ENCODE peak calls at places on chromosomes 12 and 14, in ten cellular contexts. One of them, this sample, is unnamed.

GRCh38 chr14:29853272-29853671 is 74.4 kb downstream of the PRKD1 start:
- DNase-seq in MM.1S: no peak
- DNase-seq in fibroblast of lung: peak; percentile 21
- DNase-seq in PC-3: no peak
- DNase-seq in OCI-LY7: no peak
- DNase-seq in astrocyte: peak; percentile 37
- DNase-seq in A549: no peak
- DNase-seq in mammary epithelial cell: no peak
- DNase-seq in endothelial cell of umbilical vein: no peak
- DNase-seq in HCT116: no peak
- DNase-seq in this sample: no peak

GRCh38 chr14:101929946-101930345 is 34.4 kb upstream of the DYNC1H1 start:
- DNase-seq in MM.1S: no peak
- DNase-seq in fibroblast of lung: no peak
- DNase-seq in PC-3: no peak
- DNase-seq in OCI-LY7: no peak
- DNase-seq in astrocyte: no peak
- DNase-seq in A549: no peak
- DNase-seq in mammary epithelial cell: no peak
- DNase-seq in endothelial cell of umbilical vein: no peak
- DNase-seq in HCT116: no peak
- DNase-seq in this sample: no peak

GRCh38 chr14:95993768-95994592 is 45.2 kb upstream of the C14orf132 start:
- DNase-seq in MM.1S: peak; percentile 23
- DNase-seq in fibroblast of lung: peak; percentile 78
- DNase-seq in PC-3: peak; percentile 49
- DNase-seq in OCI-LY7: peak; percentile 80
- DNase-seq in astrocyte: peak; percentile 20
- DNase-seq in A549: peak; percentile 41
- DNase-seq in mammary epithelial cell: peak; percentile 11
- DNase-seq in endothelial cell of umbilical vein: peak; percentile 40
- DNase-seq in HCT116: peak; percentile 43
- DNase-seq in this sample: peak; percentile 41

GRCh38 chr12:88308825-88309224 is 166.7 kb downstream of the TMTC3 start:
- DNase-seq in MM.1S: no peak
- DNase-seq in fibroblast of lung: peak; percentile 89
- DNase-seq in PC-3: peak; percentile 84
- DNase-seq in OCI-LY7: no peak
- DNase-seq in astrocyte: peak; percentile 92
- DNase-seq in A549: no peak
- DNase-seq in mammary epithelial cell: peak; percentile 59
- DNase-seq in endothelial cell of umbilical vein: peak; percentile 65
- DNase-seq in HCT116: no peak
- DNase-seq in this sample: no peak

GRCh38 chr14:23182372-23183014 is 967 bp downstream of the SLC7A8 start:
- DNase-seq in MM.1S: peak; percentile 29
- DNase-seq in fibroblast of lung: no peak
- DNase-seq in PC-3: peak; percentile 35
- DNase-seq in OCI-LY7: peak; percentile 69
- DNase-seq in astrocyte: no peak
- DNase-seq in A549: no peak
- DNase-seq in mammary epithelial cell: peak; percentile 46
- DNase-seq in endothelial cell of umbilical vein: peak; percentile 16
- DNase-seq in HCT116: peak; percentile 12
- DNase-seq in this sample: no peak

GRCh38 chr14:60310086-60310684 is 61.2 kb downstream of the PPM1A start:
- DNase-seq in MM.1S: no peak
- DNase-seq in fibroblast of lung: no peak
- DNase-seq in PC-3: no peak
- DNase-seq in OCI-LY7: no peak
- DNase-seq in astrocyte: no peak
- DNase-seq in A549: no peak
- DNase-seq in mammary epithelial cell: no peak
- DNase-seq in endothelial cell of umbilical vein: no peak
- DNase-seq in HCT116: no peak
- DNase-seq in this sample: no peak

GRCh38 chr14:100076133-100076532 is 10.9 kb downstream of the EVL start:
- DNase-seq in MM.1S: no peak
- DNase-seq in fibroblast of lung: peak; percentile 14
- DNase-seq in PC-3: peak; percentile 34
- DNase-seq in OCI-LY7: no peak
- DNase-seq in astrocyte: no peak
- DNase-seq in A549: peak; percentile 13
- DNase-seq in mammary epithelial cell: peak; percentile 56
- DNase-seq in endothelial cell of umbilical vein: no peak
- DNase-seq in HCT116: peak; percentile 15
- DNase-seq in this sample: no peak

GRCh38 chr12:62840311-62840710 is 94.6 kb downstream of the PPM1H start:
- DNase-seq in MM.1S: no peak
- DNase-seq in fibroblast of lung: no peak
- DNase-seq in PC-3: peak; percentile 42
- DNase-seq in OCI-LY7: no peak
- DNase-seq in astrocyte: no peak
- DNase-seq in A549: no peak
- DNase-seq in mammary epithelial cell: peak; percentile 12
- DNase-seq in endothelial cell of umbilical vein: no peak
- DNase-seq in HCT116: no peak
- DNase-seq in this sample: no peak

GRCh38 chr12:50086148-50086547 is 1.0 kb downstream of the SMARCD1 start:
- DNase-seq in MM.1S: peak; percentile 88
- DNase-seq in fibroblast of lung: no peak
- DNase-seq in PC-3: peak; percentile 27
- DNase-seq in OCI-LY7: peak; percentile 32
- DNase-seq in astrocyte: no peak
- DNase-seq in A549: no peak
- DNase-seq in mammary epithelial cell: peak; percentile 44
- DNase-seq in endothelial cell of umbilical vein: no peak
- DNase-seq in HCT116: no peak
- DNase-seq in this sample: no peak
- H3K4me3 ChIP-seq in MM.1S: peak overlapping the region; percentile 85
- H3K4me3 ChIP-seq in fibroblast of lung: peak overlapping the region; percentile 94
- H3K4me3 ChIP-seq in PC-3: peak overlapping the region; percentile 78
- H3K4me3 ChIP-seq in OCI-LY7: peak overlapping the region; percentile 89
- H3K4me3 ChIP-seq in astrocyte: peak overlapping the region; percentile 83
- H3K4me3 ChIP-seq in A549: peak overlapping the region; percentile 64
- H3K4me3 ChIP-seq in mammary epithelial cell: peak overlapping the region; percentile 47
- H3K4me3 ChIP-seq in endothelial cell of umbilical vein: no peak overlapping the region
- H3K4me3 ChIP-seq in HCT116: peak overlapping the region; percentile 70
- H3K4me3 ChIP-seq in this sample: peak overlapping the region; percentile 94

GRCh38 chr14:54221432-54221803 is 175.4 kb upstream of the CDKN3 start:
- DNase-seq in MM.1S: no peak
- DNase-seq in fibroblast of lung: no peak
- DNase-seq in PC-3: no peak
- DNase-seq in OCI-LY7: no peak
- DNase-seq in astrocyte: no peak
- DNase-seq in A549: no peak
- DNase-seq in mammary epithelial cell: no peak
- DNase-seq in endothelial cell of umbilical vein: no peak
- DNase-seq in HCT116: no peak
- DNase-seq in this sample: peak; percentile 58
- H3K4me2 ChIP-seq in MM.1S: no peak overlapping the region
- H3K4me2 ChIP-seq in fibroblast of lung: no peak overlapping the region
- H3K4me2 ChIP-seq in PC-3: no peak overlapping the region
- H3K4me2 ChIP-seq in OCI-LY7: no peak overlapping the region
- H3K4me2 ChIP-seq in astrocyte: no peak overlapping the region
- H3K4me2 ChIP-seq in A549: no peak overlapping the region
- H3K4me2 ChIP-seq in mammary epithelial cell: no peak overlapping the region
- H3K4me2 ChIP-seq in endothelial cell of umbilical vein: no peak overlapping the region
- H3K4me2 ChIP-seq in HCT116: no peak overlapping the region
- H3K4me2 ChIP-seq in this sample: no peak overlapping the region

DNA sequence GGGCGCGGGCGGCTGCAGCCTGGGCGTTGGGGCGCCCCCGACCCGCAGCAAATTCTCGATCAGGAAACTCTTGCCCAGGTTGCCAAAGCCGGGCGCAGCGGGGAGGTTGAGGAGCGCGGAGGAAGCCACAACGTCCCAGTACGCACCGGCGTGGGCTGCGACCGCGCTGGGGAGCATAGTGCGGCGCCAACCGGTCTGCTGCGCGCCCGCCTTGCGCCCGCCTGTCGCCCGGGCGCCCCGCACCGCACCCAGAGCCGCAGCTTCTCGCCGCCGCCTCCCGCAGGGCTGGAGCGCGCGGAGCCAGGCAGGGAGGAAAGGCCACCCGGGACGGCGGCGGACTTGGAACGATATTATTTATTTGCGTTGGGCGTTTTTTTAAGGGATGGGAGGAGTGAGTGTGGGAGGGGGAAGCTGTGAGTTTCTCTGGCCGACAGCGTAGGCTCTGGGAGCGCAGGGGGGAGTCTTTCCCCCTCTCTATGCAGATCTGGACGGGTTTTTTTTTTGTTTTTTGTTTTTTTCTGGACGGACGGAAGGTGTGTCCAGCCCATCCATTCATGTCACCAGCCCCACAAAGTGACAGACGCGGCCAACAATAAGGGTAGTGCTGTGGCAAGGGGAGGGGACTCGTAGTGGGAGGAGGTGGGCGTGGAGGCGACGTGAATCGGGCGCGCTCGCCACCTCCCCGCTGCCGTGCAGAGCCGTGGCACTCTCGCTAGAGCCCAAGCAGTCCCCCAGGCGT is at the start of gene DBX2:
- DNase-seq in MM.1S: no peak
- DNase-seq in fibroblast of lung: peak; percentile 1
- DNase-seq in PC-3: no peak
- DNase-seq in OCI-LY7: no peak
- DNase-seq in astrocyte: no peak
- DNase-seq in A549: no peak
- DNase-seq in mammary epithelial cell: no peak
- DNase-seq in endothelial cell of umbilical vein: no peak
- DNase-seq in HCT116: no peak
- DNase-seq in this sample: peak; percentile 58
- H3K4me3 ChIP-seq in MM.1S: no peak within 1 kb of the TSS
- H3K4me3 ChIP-seq in fibroblast of lung: no peak within 1 kb of the TSS
- H3K4me3 ChIP-seq in PC-3: peak within 1 kb of the TSS; percentile 62
- H3K4me3 ChIP-seq in OCI-LY7: no peak within 1 kb of the TSS
- H3K4me3 ChIP-seq in astrocyte: peak within 1 kb of the TSS; percentile 55
- H3K4me3 ChIP-seq in A549: peak within 1 kb of the TSS; percentile 47
- H3K4me3 ChIP-seq in mammary epithelial cell: peak within 1 kb of the TSS; percentile 28
- H3K4me3 ChIP-seq in endothelial cell of umbilical vein: no peak within 1 kb of the TSS
- H3K4me3 ChIP-seq in HCT116: no peak within 1 kb of the TSS
- H3K4me3 ChIP-seq in this sample: peak within 1 kb of the TSS; percentile 50

GRCh38 chr12:51744235-51744634 is 104.3 kb downstream of the FIGNL2 start:
- DNase-seq in MM.1S: no peak
- DNase-seq in fibroblast of lung: no peak
- DNase-seq in PC-3: no peak
- DNase-seq in OCI-LY7: no peak
- DNase-seq in astrocyte: peak; percentile 52
- DNase-seq in A549: no peak
- DNase-seq in mammary epithelial cell: no peak
- DNase-seq in endothelial cell of umbilical vein: peak; percentile 91
- DNase-seq in HCT116: no peak
- DNase-seq in this sample: no peak
- H3K4me2 ChIP-seq in MM.1S: no peak overlapping the region
- H3K4me2 ChIP-seq in fibroblast of lung: no peak overlapping the region
- H3K4me2 ChIP-seq in PC-3: no peak overlapping the region
- H3K4me2 ChIP-seq in OCI-LY7: no peak overlapping the region
- H3K4me2 ChIP-seq in astrocyte: no peak overlapping the region
- H3K4me2 ChIP-seq in A549: no peak overlapping the region
- H3K4me2 ChIP-seq in mammary epithelial cell: no peak overlapping the region
- H3K4me2 ChIP-seq in endothelial cell of umbilical vein: peak overlapping the region; percentile 57
- H3K4me2 ChIP-seq in HCT116: no peak overlapping the region
- H3K4me2 ChIP-seq in this sample: no peak overlapping the region

DNA sequence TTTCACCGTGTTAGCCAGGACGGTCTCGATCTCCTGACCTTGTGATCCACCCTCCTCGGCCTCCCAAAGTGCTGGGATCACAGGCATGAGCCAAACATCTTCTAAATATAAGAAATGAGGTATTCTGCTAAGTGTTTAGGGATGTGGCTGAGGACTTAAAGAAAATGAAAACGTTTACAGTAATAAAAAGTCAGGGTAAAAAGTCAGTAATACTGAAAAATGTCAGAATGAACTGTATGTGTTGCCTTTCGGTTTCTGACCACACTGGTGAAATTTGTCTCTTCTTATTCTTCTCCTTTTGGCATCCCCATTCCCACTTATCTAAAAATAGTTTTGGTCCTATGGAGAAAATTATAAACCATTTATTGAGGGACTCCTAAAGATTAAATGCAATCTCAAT is 20.5 kb downstream of the TMEM116 start:
- DNase-seq in MM.1S: no peak
- DNase-seq in fibroblast of lung: no peak
- DNase-seq in PC-3: no peak
- DNase-seq in OCI-LY7: no peak
- DNase-seq in astrocyte: no peak
- DNase-seq in A549: no peak
- DNase-seq in mammary epithelial cell: no peak
- DNase-seq in endothelial cell of umbilical vein: no peak
- DNase-seq in HCT116: no peak
- DNase-seq in this sample: no peak
- H3K4me3 ChIP-seq in MM.1S: no peak overlapping the region
- H3K4me3 ChIP-seq in fibroblast of lung: no peak overlapping the region
- H3K4me3 ChIP-seq in PC-3: no peak overlapping the region
- H3K4me3 ChIP-seq in OCI-LY7: no peak overlapping the region
- H3K4me3 ChIP-seq in astrocyte: no peak overlapping the region
- H3K4me3 ChIP-seq in A549: no peak overlapping the region
- H3K4me3 ChIP-seq in mammary epithelial cell: no peak overlapping the region
- H3K4me3 ChIP-seq in endothelial cell of umbilical vein: no peak overlapping the region
- H3K4me3 ChIP-seq in HCT116: no peak overlapping the region
- H3K4me3 ChIP-seq in this sample: no peak overlapping the region

GRCh38 chr12:109460538-109460937 is 16.6 kb downstream of the KCTD10 start:
- DNase-seq in MM.1S: no peak
- DNase-seq in fibroblast of lung: no peak
- DNase-seq in PC-3: no peak
- DNase-seq in OCI-LY7: no peak
- DNase-seq in astrocyte: no peak
- DNase-seq in A549: no peak
- DNase-seq in mammary epithelial cell: no peak
- DNase-seq in endothelial cell of umbilical vein: no peak
- DNase-seq in HCT116: no peak
- DNase-seq in this sample: no peak
- H3K4me2 ChIP-seq in MM.1S: no peak overlapping the region
- H3K4me2 ChIP-seq in fibroblast of lung: no peak overlapping the region
- H3K4me2 ChIP-seq in PC-3: peak overlapping the region; percentile 78
- H3K4me2 ChIP-seq in OCI-LY7: peak overlapping the region; percentile 43
- H3K4me2 ChIP-seq in astrocyte: no peak overlapping the region
- H3K4me2 ChIP-seq in A549: no peak overlapping the region
- H3K4me2 ChIP-seq in mammary epithelial cell: no peak overlapping the region
- H3K4me2 ChIP-seq in endothelial cell of umbilical vein: peak overlapping the region; percentile 66
- H3K4me2 ChIP-seq in HCT116: no peak overlapping the region
- H3K4me2 ChIP-seq in this sample: no peak overlapping the region

DNA sequence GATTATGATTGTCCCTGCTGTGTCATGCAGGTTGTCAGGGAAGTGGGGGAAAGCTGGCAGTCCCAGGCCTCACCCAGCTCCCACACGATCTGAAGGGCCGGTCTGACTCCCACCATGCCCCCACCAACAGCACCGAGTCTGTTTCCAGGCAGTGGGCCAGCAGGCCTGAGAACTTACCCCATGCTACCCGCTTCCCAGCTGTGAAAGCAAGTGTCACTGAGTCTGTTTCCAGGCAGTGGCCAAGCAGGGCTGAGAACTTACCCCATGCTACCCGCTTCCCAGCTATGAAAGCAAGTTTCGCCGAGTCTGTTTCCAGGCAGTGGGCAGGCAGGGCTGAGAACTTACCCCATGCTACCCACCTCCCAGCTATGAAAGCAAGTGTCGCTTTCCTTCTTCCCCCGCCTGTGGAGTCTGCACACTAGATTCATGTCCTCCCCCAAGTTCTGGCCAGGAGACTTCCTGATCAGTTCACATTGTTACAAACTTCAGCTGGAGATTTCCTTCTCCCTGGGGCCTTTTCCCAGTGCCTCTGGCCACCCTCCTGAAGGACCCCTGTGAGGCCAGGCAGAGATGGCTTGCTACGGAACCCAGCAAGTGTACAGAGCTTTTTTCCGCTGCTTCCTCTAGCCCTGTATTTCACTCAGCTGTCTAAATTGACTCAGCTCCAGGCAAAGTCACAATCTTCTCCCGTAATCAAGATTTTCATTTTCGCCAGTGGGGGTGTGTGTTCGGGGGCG is 435.3 kb downstream of the TMTC2 start:
- DNase-seq in MM.1S: no peak
- DNase-seq in fibroblast of lung: no peak
- DNase-seq in PC-3: no peak
- DNase-seq in OCI-LY7: no peak
- DNase-seq in astrocyte: no peak
- DNase-seq in A549: no peak
- DNase-seq in mammary epithelial cell: no peak
- DNase-seq in endothelial cell of umbilical vein: no peak
- DNase-seq in HCT116: no peak
- DNase-seq in this sample: no peak
- H3K4me3 ChIP-seq in MM.1S: no peak overlapping the region
- H3K4me3 ChIP-seq in fibroblast of lung: no peak overlapping the region
- H3K4me3 ChIP-seq in PC-3: no peak overlapping the region
- H3K4me3 ChIP-seq in OCI-LY7: no peak overlapping the region
- H3K4me3 ChIP-seq in astrocyte: no peak overlapping the region
- H3K4me3 ChIP-seq in A549: no peak overlapping the region
- H3K4me3 ChIP-seq in mammary epithelial cell: no peak overlapping the region
- H3K4me3 ChIP-seq in endothelial cell of umbilical vein: no peak overlapping the region
- H3K4me3 ChIP-seq in HCT116: no peak overlapping the region
- H3K4me3 ChIP-seq in this sample: no peak overlapping the region